ENCODE peak calls at places on chromosomes 7 and 10, in five cellular contexts. A is lower lobe of right lung, V is ACHN, M is pons, P is neural crest cell. O is an unnamed sample.

GRCh38 chr10:43039629-43040481 is 37.0 kb upstream of the RET start:
- DNase-seq in V (no peak), M (no peak), A (peak; percentile 28), P (no peak), O (no peak)

GRCh38 chr10:97428572-97428981 is 2.6 kb downstream of the PGAM1 start:
- DNase-seq in A (no peak), M (no peak), V (no peak), P (no peak), O (no peak)

GRCh38 chr10:26454891-26455290 is 16.8 kb downstream of the APBB1IP start:
- DNase-seq in P (no peak), V (no peak), A (no peak), M (no peak), O (no peak)

GRCh38 chr10:62264702-62265436 is 3.8 kb downstream of the RTKN2 start:
- DNase-seq in A (no peak), V (peak; percentile 94), M (peak; percentile 56), P (no peak), O (peak; percentile 69)

GRCh38 chr7:100897111-100897608 is 1.5 kb upstream of the ACHE start:
- DNase-seq in A (no peak), V (peak; percentile 39), P (peak; percentile 65), M (no peak), O (no peak)

GRCh38 chr10:6033954-6034353 is 28.2 kb downstream of the IL2RA start:
- DNase-seq in P (no peak), A (no peak), M (peak; percentile 35), V (no peak), O (no peak)

GRCh38 chr7:8226526-8226925 is 35.4 kb downstream of the ICA1 start:
- DNase-seq in P (no peak), M (no peak), V (no peak), A (no peak), O (peak; percentile 39)

GRCh38 chr7:105623378-105623777 is 42.1 kb upstream of the EFCAB10 start:
- DNase-seq in V (no peak), A (no peak), P (no peak), M (no peak), O (peak; percentile 58)

GRCh38 chr7:48617988-48618387 is 306.4 kb upstream of the CDC14C start:
- DNase-seq in P (no peak), M (no peak), V (no peak), A (no peak), O (no peak)

GRCh38 chr10:18397886-18398285 is 253.5 kb downstream of the NSUN6 start:
- DNase-seq in V (no peak), M (no peak), A (no peak), P (no peak), O (no peak)

GRCh38 chr7:46131916-46132795 is 211.1 kb upstream of the IGFBP3 start:
- DNase-seq in A (no peak), V (peak; percentile 65), M (no peak), P (no peak), O (peak; percentile 29)

GRCh38 chr10:103793920-103794883 is 61.2 kb downstream of the SH3PXD2A start:
- DNase-seq in A (peak; percentile 74), V (no peak), M (no peak), P (no peak), O (no peak)

GRCh38 chr10:122561212-122561611 is 658 bp downstream of the DMBT1 start:
- DNase-seq in P (no peak), V (peak; percentile 37), M (no peak), A (no peak), O (no peak)

GRCh38 chr7:113083132-113083833 is 3.3 kb downstream of the GPR85 start:
- DNase-seq in A (no peak), P (no peak), V (no peak), M (no peak), O (peak; percentile 72)

GRCh38 chr7:71131753-71132520 is at the start of gene GALNT17:
- DNase-seq in V (no peak), A (no peak), P (peak; percentile 46), M (no peak), O (no peak)

GRCh38 chr10:128377364-128377987 is 251.3 kb upstream of the MKI67 start:
- DNase-seq in V (no peak), A (no peak), M (no peak), P (no peak), O (no peak)